ENCODE peak calls at places on chromosome 3, in eight cellular contexts. E is effector memory CD4-positive, alpha-beta T cell; S is uterus; K is neuronal stem cell; I is suprapubic skin; Y is psoas muscle; B is naive thymus-derived CD4-positive, alpha-beta T cell; V is stomach. R is an unnamed sample. For H3K4me1, the result is how much of the 10 kb centered on the place peaks cover.

GRCh38 chr3:55537563-55537962 is 50.5 kb upstream of the WNT5A start:
- DNase-seq in I (no peak), S (no peak), V (no peak), K (no peak), E (no peak), B (no peak), Y (no peak), R (no peak)

GRCh38 chr3:14534379-14535191 is 5.6 kb downstream of the GRIP2 start:
- DNase-seq in B (no peak), E (no peak), Y (peak), S (no peak), K (peak), I (no peak), V (no peak), R (no peak)

GRCh38 chr3:122975924-122976293 is 51.7 kb downstream of the SEMA5B start:
- DNase-seq in V (no peak), B (no peak), K (no peak), Y (no peak), I (no peak), S (no peak), E (no peak), R (no peak)

GRCh38 chr3:172591876-172592771 is 68.9 kb upstream of the TNFSF10 start:
- DNase-seq in B (peak), S (no peak), Y (no peak), K (no peak), E (peak), V (no peak), I (no peak), R (peak)

GRCh38 chr3:150736903-150737832 is 25.8 kb downstream of the SIAH2 start:
- DNase-seq in K (no peak), S (no peak), V (no peak), I (no peak), Y (no peak), E (no peak), B (peak), R (no peak)

GRCh38 chr3:197752107-197752506 is 2.4 kb downstream of the FYTTD1 start:
- DNase-seq in S (no peak), V (no peak), B (no peak), K (no peak), Y (no peak), I (no peak), E (no peak), R (no peak)

GRCh38 chr3:178485756-178486155 is 50.5 kb upstream of the KCNMB2 start:
- DNase-seq in Y (no peak), S (no peak), E (no peak), K (no peak), B (no peak), I (no peak), V (no peak), R (no peak)

GRCh38 chr3:23495507-23495906 is 292.4 kb downstream of the UBE2E2 start:
- DNase-seq in V (no peak), Y (no peak), B (no peak), I (no peak), S (no peak), E (no peak), K (no peak), R (no peak)

GRCh38 chr3:46076606-46077005 is 49.3 kb upstream of the XCR1 start:
- DNase-seq in I (no peak), S (no peak), B (no peak), K (no peak), E (no peak), V (no peak), Y (no peak), R (no peak)

GRCh38 chr3:89560546-89560945 is 453.1 kb downstream of the EPHA3 start:
- DNase-seq in E (no peak), Y (no peak), I (no peak), B (no peak), S (no peak), V (no peak), K (no peak), R (no peak)

GRCh38 chr3:182258538-182259177 is 534.6 kb upstream of the ATP11B start:
- DNase-seq in B (no peak), E (no peak), S (no peak), I (no peak), K (peak), V (no peak), Y (no peak), R (no peak)

GRCh38 chr3:167113466-167113865 is 266.6 kb downstream of the ZBBX start:
- DNase-seq in S (no peak), E (no peak), K (peak), Y (no peak), B (no peak), I (no peak), V (no peak), R (no peak)

GRCh38 chr3:153744884-153745283 is 376.3 kb upstream of the ARHGEF26 start:
- DNase-seq in Y (no peak), B (no peak), E (no peak), V (no peak), K (no peak), I (no peak), S (no peak), R (no peak)

GRCh38 chr3:53072653-53073552 is 27.0 kb upstream of the SFMBT1 start:
- DNase-seq in S (peak), K (peak), E (peak), Y (peak), I (peak), V (peak), B (peak), R (peak)

GRCh38 chr3:119357190-119357589 is 63.0 kb downstream of the ARHGAP31 start:
- DNase-seq in E (no peak), I (no peak), B (no peak), S (no peak), Y (no peak), V (no peak), K (no peak), R (no peak)

GRCh38 chr3:132593950-132594328 is 3.1 kb upstream of the ACKR4 start:
- DNase-seq in E (no peak), B (no peak), K (no peak), S (no peak), I (no peak), V (no peak), Y (no peak), R (no peak)

GRCh38 chr3:13500133-13500885 is 20.2 kb downstream of the HDAC11 start:
- DNase-seq in K (peak), Y (peak), V (no peak), S (no peak), B (no peak), I (peak), E (no peak), R (no peak)

GRCh38 chr3:172138792-172139507 is 99.6 kb downstream of the FNDC3B start:
- DNase-seq in K (no peak), I (no peak), E (no peak), B (no peak), V (peak), Y (no peak), S (peak), R (no peak)

GRCh38 chr3:45779746-45780735 is 16.3 kb downstream of the SLC6A20 start:
- DNase-seq in K (no peak), E (no peak), Y (no peak), I (no peak), B (no peak), V (peak), S (no peak), R (no peak)

GRCh38 chr3:140015741-140016140 is 80.8 kb downstream of the CLSTN2 start:
- DNase-seq in V (no peak), S (no peak), I (no peak), E (no peak), Y (no peak), K (no peak), B (no peak), R (no peak)
- H3K4me3 ChIP-seq in V (no peak), S (no peak), I (no peak), E (no peak), Y (no peak), K (no peak), B (no peak), R (no peak)

DNA sequence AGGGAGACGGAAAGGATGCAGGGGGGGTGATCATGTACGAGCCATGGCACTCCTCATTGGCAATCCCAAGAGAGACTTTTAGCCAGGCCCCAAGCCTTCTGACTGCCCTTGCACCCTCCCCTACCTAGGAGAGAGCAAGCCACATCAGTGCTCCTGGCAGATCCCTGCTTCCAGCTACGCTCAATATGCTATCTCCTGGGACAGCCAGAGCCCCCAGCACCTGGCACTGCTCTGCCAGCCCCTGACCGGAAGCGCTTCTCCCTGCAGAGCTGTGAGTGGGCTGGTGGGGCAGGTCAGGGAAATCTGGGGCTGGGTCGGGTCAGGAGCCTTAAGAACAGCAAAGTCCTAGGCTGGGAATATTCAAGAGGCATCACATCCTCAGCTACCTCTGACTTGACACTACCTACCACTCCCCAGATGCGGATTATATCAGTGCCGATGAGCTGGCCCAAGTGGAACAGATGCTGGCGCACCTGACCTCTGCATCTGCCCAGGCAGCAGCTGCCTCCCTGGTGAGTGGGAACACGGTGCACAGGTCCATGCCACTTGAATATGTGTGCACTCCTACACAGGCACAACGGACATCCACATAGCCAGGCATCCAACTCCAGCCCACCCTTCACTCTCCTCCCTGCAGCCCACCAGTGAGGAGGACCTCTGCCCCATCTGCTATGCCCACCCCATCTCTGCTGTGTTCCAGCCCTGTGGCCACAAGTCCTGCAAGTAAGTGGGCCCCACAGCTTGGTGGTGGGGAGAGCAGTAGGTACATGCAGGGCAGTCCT is 1.1 kb upstream of the AMIGO3 start:
- DNase-seq in V (no peak), Y (peak), E (no peak), S (peak), K (no peak), B (no peak), I (peak), R (no peak)
- H3K4me1 ChIP-seq in V (half or more), Y (under half), E (under half), S (under half), K (under half), B (under half), I (half or more), R (under half)

GRCh38 chr3:190734490-190734889 is 128.0 kb downstream of the GMNC start:
- DNase-seq in E (no peak), S (no peak), Y (no peak), V (no peak), B (no peak), K (no peak), I (no peak), R (no peak)

GRCh38 chr3:190731596-190731995 is 130.9 kb downstream of the GMNC start:
- DNase-seq in I (no peak), E (no peak), V (no peak), Y (no peak), S (no peak), K (no peak), B (no peak), R (no peak)

DNA sequence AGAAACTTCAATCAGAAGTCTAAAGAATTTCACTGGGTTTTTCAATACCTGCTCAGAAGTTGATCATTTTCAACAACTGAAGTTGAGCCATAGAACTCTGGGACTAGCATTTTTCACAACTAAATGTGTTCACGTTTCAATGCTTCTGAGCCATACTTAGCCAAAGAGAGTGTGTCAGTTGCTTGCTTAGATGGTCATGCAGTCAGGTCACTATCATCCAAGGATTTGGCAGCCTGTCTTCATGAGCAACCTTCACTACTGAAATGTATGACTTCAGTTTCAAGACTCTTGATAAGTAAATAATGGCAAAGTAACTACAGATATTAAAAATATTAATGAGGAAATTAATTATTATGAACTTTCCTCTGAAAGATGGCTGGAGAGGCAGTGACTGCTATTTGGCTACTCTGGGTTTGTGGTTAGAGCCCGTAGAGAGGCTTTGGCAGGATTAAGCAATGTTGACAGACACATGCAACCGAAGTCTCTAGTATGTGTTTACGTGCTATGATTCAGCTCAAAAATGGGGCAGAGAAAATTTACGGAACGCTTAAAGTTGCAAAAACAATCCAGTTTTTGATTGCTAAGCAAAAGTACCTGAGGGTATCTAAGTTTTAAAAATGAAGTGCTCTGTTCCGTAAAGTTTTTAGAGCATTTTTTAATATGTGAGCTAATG is 133.8 kb downstream of the GMNC start:
- DNase-seq in K (no peak), B (no peak), Y (no peak), E (no peak), I (no peak), S (no peak), V (no peak), R (no peak)
- H3K4me3 ChIP-seq in K (no peak), B (no peak), Y (no peak), E (no peak), I (no peak), S (no peak), V (no peak), R (no peak)

GRCh38 chr3:42410362-42410761 is at the start of gene LYZL4:
- DNase-seq in I (no peak), Y (no peak), E (no peak), S (no peak), K (no peak), B (no peak), V (no peak), R (no peak)
- H3K4me1 ChIP-seq in I (under half), Y (under half), E (under half), S (under half), K (under half), B (under half), V (under half), R (under half)

GRCh38 chr3:141796436-141797166 is 33.4 kb downstream of the GRK7 start:
- DNase-seq in V (no peak), Y (no peak), S (no peak), B (peak), K (no peak), I (no peak), E (peak), R (peak)

GRCh38 chr3:141795719-141796435 is 32.7 kb downstream of the GRK7 start:
- DNase-seq in S (peak), B (no peak), E (peak), V (no peak), K (no peak), Y (peak), I (peak), R (no peak)

GRCh38 chr3:141797167-141797773 is 34.1 kb downstream of the GRK7 start:
- DNase-seq in K (peak), B (peak), V (peak), E (peak), S (peak), I (peak), Y (peak), R (peak)

GRCh38 chr3:141798455-141798854 is 35.2 kb downstream of the GRK7 start:
- DNase-seq in Y (no peak), B (no peak), E (no peak), I (no peak), K (no peak), V (no peak), S (peak), R (no peak)

DNA sequence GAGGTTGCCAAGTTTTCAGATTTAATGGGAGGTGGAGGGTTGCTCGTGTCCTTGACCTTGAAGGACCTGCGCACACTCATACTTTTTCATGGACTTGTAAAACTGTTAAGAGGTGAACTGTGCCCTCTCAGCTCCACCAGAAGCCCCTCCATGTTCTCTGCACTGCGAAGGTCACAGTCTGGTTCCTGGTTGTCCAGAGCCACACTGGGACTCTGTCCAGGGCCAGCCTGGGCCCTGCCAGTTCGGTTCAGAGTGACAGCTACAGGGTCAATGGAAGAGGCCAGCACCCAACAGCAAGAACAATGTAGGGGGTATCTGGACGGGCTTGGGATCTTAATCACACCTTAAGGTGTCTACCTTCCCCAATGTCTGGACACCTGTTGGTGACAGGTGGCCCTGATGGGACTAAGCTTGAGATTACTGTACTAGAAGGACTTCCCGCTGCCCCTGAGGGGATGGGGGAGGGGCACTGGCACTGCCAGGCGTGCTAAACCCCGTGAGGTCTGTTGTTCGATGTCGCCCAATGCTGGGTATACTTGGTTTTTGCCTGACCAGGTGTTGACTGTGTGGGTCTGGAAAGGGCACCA is 34.7 kb downstream of the GRK7 start:
- DNase-seq in V (no peak), S (no peak), E (no peak), B (no peak), Y (no peak), K (no peak), I (no peak), R (no peak)
- H3K4me3 ChIP-seq in V (peak), S (peak), E (peak), B (peak), Y (peak), K (peak), I (peak), R (peak)

DNA sequence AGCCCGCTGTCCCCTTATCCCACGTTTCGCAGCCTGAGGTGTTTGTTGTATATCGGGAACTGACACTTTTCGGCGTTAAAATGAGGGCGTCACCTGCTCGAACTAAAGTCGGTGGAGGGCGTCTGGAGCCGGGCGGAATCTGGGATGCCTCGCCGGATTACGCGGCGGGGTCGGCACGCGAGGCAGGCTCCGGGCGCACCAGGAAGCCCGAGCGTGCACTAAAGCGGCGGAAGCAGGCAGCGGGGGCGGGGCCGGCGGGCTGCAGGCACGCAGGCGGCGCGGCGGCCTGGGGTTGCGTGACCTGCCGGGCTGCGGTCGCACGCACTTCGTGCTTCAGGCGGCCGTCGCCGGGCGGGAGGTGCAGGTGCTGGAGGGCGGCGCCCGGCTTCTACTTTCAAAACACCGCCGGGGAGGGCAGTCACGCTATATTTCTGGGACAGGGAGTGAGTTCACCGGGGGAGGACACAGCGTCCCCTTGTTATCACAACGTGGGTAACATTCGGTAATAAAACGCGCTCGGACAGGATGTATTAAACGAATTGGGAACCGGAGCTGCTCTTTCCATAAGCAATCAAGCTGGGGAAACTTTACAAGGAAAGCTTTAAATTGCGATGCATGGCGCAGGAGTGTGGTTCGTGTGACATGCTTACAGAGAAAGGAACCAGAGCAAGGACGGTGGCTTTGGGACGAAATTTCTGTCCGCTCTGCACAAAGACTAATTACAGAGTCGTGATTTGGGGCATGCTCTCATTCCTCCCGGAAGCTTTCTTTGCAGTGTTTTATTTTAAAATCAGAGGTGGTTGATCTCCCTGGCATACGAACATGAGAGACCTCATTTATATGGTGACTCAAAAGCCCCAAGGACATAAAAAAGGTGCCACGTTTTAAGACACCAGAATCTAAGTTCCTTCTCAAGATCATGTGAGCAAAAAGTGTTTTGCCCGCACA is 9.1 kb upstream of the LEKR1 start:
- DNase-seq in I (peak), Y (peak), V (peak), E (peak), B (peak), K (peak), S (peak), R (peak)
- H3K4me1 ChIP-seq in I (half or more), Y (under half), V (under half), E (under half), B (under half), K (under half), S (under half), R (under half)

GRCh38 chr3:129001101-129001816 is at the start of gene EFCC1:
- DNase-seq in K (peak), E (no peak), V (no peak), Y (peak), I (peak), S (peak), B (no peak), R (no peak)

GRCh38 chr3:129000742-129001100 is 383 bp upstream of the EFCC1 start:
- DNase-seq in Y (no peak), K (no peak), V (no peak), E (no peak), S (no peak), I (no peak), B (no peak), R (no peak)

GRCh38 chr3:129003578-129004112 is 2.5 kb downstream of the EFCC1 start:
- DNase-seq in E (peak), S (no peak), V (peak), K (no peak), B (peak), Y (no peak), I (no peak), R (peak)

GRCh38 chr3:129002573-129003569 is 1.8 kb downstream of the EFCC1 start:
- DNase-seq in V (no peak), I (no peak), S (no peak), B (no peak), K (no peak), Y (peak), E (no peak), R (no peak)

DNA sequence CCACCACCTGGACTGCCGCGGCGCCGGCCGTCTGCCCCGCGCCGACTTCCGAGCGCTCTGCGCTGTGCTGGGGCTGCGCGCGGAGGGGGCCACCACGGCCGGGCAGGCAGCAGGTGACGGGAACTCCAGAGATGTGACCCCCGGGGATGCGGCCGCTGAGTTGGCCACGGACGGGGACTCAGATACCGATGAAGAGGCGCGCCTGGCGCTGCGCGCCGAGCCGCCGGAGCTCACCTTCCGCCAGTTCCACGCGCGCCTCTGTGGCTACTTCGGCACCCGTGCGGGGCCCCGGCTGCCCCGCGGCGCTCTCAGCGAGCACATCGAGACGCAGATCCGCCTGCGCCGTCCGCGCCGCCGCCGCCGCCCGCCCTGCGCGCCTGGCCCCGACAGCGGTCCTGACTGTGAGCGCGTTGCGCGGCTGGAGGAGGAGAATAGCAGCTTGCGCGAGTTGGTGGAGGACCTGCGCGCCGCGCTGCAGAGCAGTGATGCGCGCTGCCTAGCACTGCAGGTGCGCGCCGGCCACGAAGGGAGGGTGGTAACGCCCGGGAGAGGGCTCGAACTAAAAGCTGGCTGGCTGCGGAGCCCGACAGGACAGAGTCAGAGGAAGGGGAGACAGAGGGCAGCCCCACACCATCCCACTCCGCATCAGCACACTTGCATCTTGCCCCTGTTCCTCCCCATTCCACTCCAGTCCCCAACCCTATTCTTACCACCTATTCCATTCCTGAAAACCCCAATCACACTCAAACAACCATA is 891 bp downstream of the EFCC1 start:
- DNase-seq in E (no peak), K (peak), B (no peak), Y (no peak), V (no peak), I (no peak), S (no peak), R (peak)
- H3K4me3 ChIP-seq in E (peak), K (peak), B (peak), Y (peak), V (peak), I (peak), S (peak), R (no peak)

R was measured in CD4-positive, CD25-positive, alpha-beta regulatory T cell.